ENCODE peak calls at places on chromosome X, in six cellular contexts. C is cardiac muscle cell, K is omental fat pad, F is lung, O is Calu3, D is uterus. X is an unnamed sample.

GRCh38 chrX:84469226-84469625 is 33.0 kb downstream of the HDX start:
- DNase-seq in D (no peak), F (no peak), C (peak; percentile 41), O (no peak), K (no peak), X (no peak)

GRCh38 chrX:133191739-133192039 is 26.5 kb downstream of the TFDP3 start:
- DNase-seq in C (no peak), O (no peak), F (no peak), K (no peak), D (no peak), X (no peak)

GRCh38 chrX:43880439-43880838 is 1.8 kb downstream of the MAOB start:
- DNase-seq in C (no peak), F (no peak), D (no peak), O (no peak), K (no peak), X (no peak)

GRCh38 chrX:21479695-21480280 is 105.6 kb downstream of the CNKSR2 start:
- DNase-seq in D (no peak), C (peak; percentile 70), O (peak; percentile 11), K (no peak), F (no peak), X (no peak)

GRCh38 chrX:48508400-48509244 is at the start of gene PORCN:
- DNase-seq in K (no peak), C (peak; percentile 74), F (peak; percentile 84), O (peak; percentile 86), D (peak; percentile 81), X (peak; percentile 96)

GRCh38 chrX:134144231-134144630 is 92.8 kb upstream of the CCDC160 start:
- DNase-seq in K (no peak), D (no peak), F (no peak), O (peak; percentile 3), C (peak; percentile 21), X (no peak)

GRCh38 chrX:39645059-39645895 is 452.5 kb downstream of the BCOR start:
- DNase-seq in O (no peak), C (peak; percentile 89), K (peak; percentile 31), F (no peak), D (peak; percentile 84), X (no peak)

GRCh38 chrX:13778916-13779315 is 38.0 kb downstream of the GPM6B start:
- DNase-seq in F (no peak), K (no peak), D (no peak), C (peak; percentile 72), O (no peak), X (no peak)

GRCh38 chrX:16212024-16212423 is 44.7 kb downstream of the MAGEB17 start:
- DNase-seq in K (no peak), D (no peak), C (peak; percentile 5), F (no peak), O (peak; percentile 7), X (no peak)

GRCh38 chrX:16213970-16214369 is 46.7 kb downstream of the MAGEB17 start:
- DNase-seq in C (no peak), D (no peak), K (no peak), O (no peak), F (no peak), X (no peak)

GRCh38 chrX:16215660-16216059 is 48.4 kb downstream of the MAGEB17 start:
- DNase-seq in F (no peak), O (no peak), C (no peak), D (no peak), K (no peak), X (no peak)

GRCh38 chrX:16208601-16209000 is 41.3 kb downstream of the MAGEB17 start:
- DNase-seq in F (no peak), C (no peak), D (no peak), K (no peak), O (no peak), X (no peak)

GRCh38 chrX:16212436-16212835 is 45.2 kb downstream of the MAGEB17 start:
- DNase-seq in K (no peak), C (peak; percentile 36), D (no peak), O (peak; percentile 35), F (no peak), X (no peak)
- TF ChIP-seq CTCF in K (no peak), C (peak; percentile 45), D (no peak), O (no peak), F (no peak), X (no peak)

GRCh38 chrX:108134724-108135123 is 43.1 kb downstream of the ATG4A start:
- DNase-seq in K (no peak), F (no peak), C (no peak), O (no peak), D (no peak), X (no peak)
- TF ChIP-seq CTCF in K (no peak), F (no peak), C (no peak), O (no peak), D (no peak), X (no peak)

GRCh38 chrX:54561622-54562021 is 31.6 kb downstream of the GNL3L start:
- DNase-seq in C (no peak), D (no peak), F (peak; percentile 5), K (no peak), O (no peak), X (no peak)
- TF ChIP-seq CTCF in C (no peak), D (no peak), F (no peak), K (no peak), O (no peak), X (no peak)

GRCh38 chrX:50211510-50211909 is 6.9 kb downstream of the CCNB3 start:
- DNase-seq in D (no peak), C (peak; percentile 29), F (no peak), K (no peak), O (no peak), X (no peak)
- TF ChIP-seq CTCF in D (no peak), C (peak; percentile 25), F (no peak), K (no peak), O (no peak), X (no peak)

GRCh38 chrX:103498786-103499185 is 20.5 kb downstream of the RAB40A start:
- DNase-seq in F (no peak), K (no peak), C (no peak), O (no peak), D (no peak), X (no peak)

GRCh38 chrX:103503853-103504207 is 15.5 kb downstream of the RAB40A start:
- DNase-seq in K (no peak), O (no peak), F (no peak), D (no peak), C (no peak), X (no peak)

DNA sequence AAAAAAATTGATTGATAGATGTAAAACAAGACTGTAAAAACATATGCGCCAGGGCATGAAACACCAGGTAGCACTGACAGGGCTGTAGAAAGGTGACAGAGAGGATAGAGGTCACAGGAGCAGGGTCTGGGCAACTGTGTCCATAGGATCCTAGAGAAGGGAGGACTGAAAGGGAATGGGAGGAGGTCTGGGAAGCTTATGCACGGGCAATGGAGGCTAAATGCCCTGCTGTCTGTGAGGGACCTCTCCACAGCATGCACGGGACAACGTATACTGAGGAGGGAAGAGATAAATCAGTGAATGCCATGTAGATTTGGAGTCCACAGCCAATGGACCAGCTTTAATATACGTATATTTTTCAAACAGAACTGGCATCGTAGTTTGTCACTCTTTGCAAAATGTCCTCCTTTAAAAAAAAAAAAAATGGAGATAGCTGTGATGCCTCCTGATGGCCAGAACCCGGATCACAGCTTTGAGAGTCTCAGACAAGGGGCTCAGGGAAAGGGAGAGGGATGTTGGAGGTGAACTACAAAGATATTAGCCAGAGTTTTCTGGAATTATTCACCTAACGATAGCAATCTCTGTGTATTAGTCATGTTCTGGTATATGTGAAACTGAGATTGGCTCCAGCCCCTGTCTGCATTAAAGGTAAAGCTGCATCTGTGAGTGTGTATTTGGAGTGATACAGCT is 16.0 kb downstream of the RAB40A start:
- DNase-seq in D (no peak), K (no peak), O (no peak), C (no peak), F (no peak), X (no peak)
- TF ChIP-seq CTCF in D (no peak), K (no peak), O (no peak), C (no peak), F (no peak), X (no peak)